ENCODE peak calls at places on chromosomes 11 and 22, in eight cellular contexts. One of them, this sample, is unnamed.

GRCh38 chr11:19419813-19420212 is 179.1 kb upstream of the E2F8 start:
- DNase-seq in GM12878: no peak
- DNase-seq in A549: no peak
- DNase-seq in GM23338: no peak
- DNase-seq in SK-N-SH: no peak
- DNase-seq in HL-60: no peak
- DNase-seq in HepG2: no peak
- DNase-seq in HCT116: no peak
- DNase-seq in this sample: no peak

GRCh38 chr22:46081831-46082210 is 68.5 kb upstream of the PPARA start:
- DNase-seq in GM12878: no peak
- DNase-seq in A549: no peak
- DNase-seq in GM23338: no peak
- DNase-seq in SK-N-SH: no peak
- DNase-seq in HL-60: no peak
- DNase-seq in HepG2: no peak
- DNase-seq in HCT116: no peak
- DNase-seq in this sample: no peak

GRCh38 chr11:111574373-111575230 is 27.6 kb upstream of the SIK2 start:
- DNase-seq in GM12878: no peak
- DNase-seq in A549: no peak
- DNase-seq in GM23338: no peak
- DNase-seq in SK-N-SH: no peak
- DNase-seq in HL-60: no peak
- DNase-seq in HepG2: no peak
- DNase-seq in HCT116: no peak
- DNase-seq in this sample: no peak

GRCh38 chr22:26333088-26333800 is 95.8 kb upstream of the ASPHD2 start:
- DNase-seq in GM12878: no peak
- DNase-seq in A549: no peak
- DNase-seq in GM23338: no peak
- DNase-seq in SK-N-SH: no peak
- DNase-seq in HL-60: no peak
- DNase-seq in HepG2: no peak
- DNase-seq in HCT116: no peak
- DNase-seq in this sample: no peak

GRCh38 chr11:114049050-114049449 is 10.5 kb upstream of the ZBTB16 start:
- DNase-seq in GM12878: no peak
- DNase-seq in A549: no peak
- DNase-seq in GM23338: peak
- DNase-seq in SK-N-SH: no peak
- DNase-seq in HL-60: no peak
- DNase-seq in HepG2: no peak
- DNase-seq in HCT116: no peak
- DNase-seq in this sample: no peak

GRCh38 chr22:18078329-18079041 is 695 bp downstream of the PEX26 start:
- DNase-seq in GM12878: no peak
- DNase-seq in A549: peak
- DNase-seq in GM23338: peak
- DNase-seq in SK-N-SH: peak
- DNase-seq in HL-60: peak
- DNase-seq in HepG2: peak
- DNase-seq in HCT116: no peak
- DNase-seq in this sample: no peak

GRCh38 chr11:50246699-50247098 is 214.0 kb downstream of the OR4C45 start:
- DNase-seq in GM12878: no peak
- DNase-seq in A549: no peak
- DNase-seq in GM23338: no peak
- DNase-seq in SK-N-SH: no peak
- DNase-seq in HL-60: no peak
- DNase-seq in HepG2: no peak
- DNase-seq in HCT116: no peak
- DNase-seq in this sample: no peak

GRCh38 chr11:121895919-121896318 is 220.1 kb downstream of the BLID start:
- DNase-seq in GM12878: no peak
- DNase-seq in A549: no peak
- DNase-seq in GM23338: no peak
- DNase-seq in SK-N-SH: no peak
- DNase-seq in HL-60: no peak
- DNase-seq in HepG2: no peak
- DNase-seq in HCT116: no peak
- DNase-seq in this sample: no peak

GRCh38 chr11:1341928-1342524 is 32.6 kb upstream of the TOLLIP start:
- DNase-seq in GM12878: no peak
- DNase-seq in A549: peak
- DNase-seq in GM23338: no peak
- DNase-seq in SK-N-SH: no peak
- DNase-seq in HL-60: no peak
- DNase-seq in HepG2: no peak
- DNase-seq in HCT116: no peak
- DNase-seq in this sample: no peak

GRCh38 chr22:49882519-49883293 is 29.1 kb downstream of the ZBED4 start:
- DNase-seq in GM12878: no peak
- DNase-seq in A549: no peak
- DNase-seq in GM23338: no peak
- DNase-seq in SK-N-SH: no peak
- DNase-seq in HL-60: no peak
- DNase-seq in HepG2: no peak
- DNase-seq in HCT116: no peak
- DNase-seq in this sample: no peak

GRCh38 chr11:119254239-119254638 is 48.1 kb downstream of the CBL start:
- DNase-seq in GM12878: no peak
- DNase-seq in A549: no peak
- DNase-seq in GM23338: no peak
- DNase-seq in SK-N-SH: no peak
- DNase-seq in HL-60: no peak
- DNase-seq in HepG2: no peak
- DNase-seq in HCT116: no peak
- DNase-seq in this sample: no peak

GRCh38 chr11:22337571-22338464 is at the start of gene SLC17A6:
- DNase-seq in GM12878: no peak
- DNase-seq in A549: no peak
- DNase-seq in GM23338: peak
- DNase-seq in SK-N-SH: no peak
- DNase-seq in HL-60: peak
- DNase-seq in HepG2: peak
- DNase-seq in HCT116: no peak
- DNase-seq in this sample: no peak

GRCh38 chr22:23142546-23143105 is 836 bp upstream of the RSPH14 start:
- DNase-seq in GM12878: no peak
- DNase-seq in A549: no peak
- DNase-seq in GM23338: no peak
- DNase-seq in SK-N-SH: no peak
- DNase-seq in HL-60: no peak
- DNase-seq in HepG2: no peak
- DNase-seq in HCT116: no peak
- DNase-seq in this sample: no peak

GRCh38 chr11:30422389-30422788 is 99.5 kb downstream of the ARL14EP start:
- DNase-seq in GM12878: no peak
- DNase-seq in A549: no peak
- DNase-seq in GM23338: no peak
- DNase-seq in SK-N-SH: no peak
- DNase-seq in HL-60: no peak
- DNase-seq in HepG2: no peak
- DNase-seq in HCT116: no peak
- DNase-seq in this sample: no peak

GRCh38 chr11:38411149-38411548 is 1813.1 kb upstream of the RAG2 start:
- DNase-seq in GM12878: no peak
- DNase-seq in A549: no peak
- DNase-seq in GM23338: peak
- DNase-seq in SK-N-SH: no peak
- DNase-seq in HL-60: no peak
- DNase-seq in HepG2: no peak
- DNase-seq in HCT116: no peak
- DNase-seq in this sample: no peak

GRCh38 chr22:27336151-27337090 is 465.1 kb downstream of the MN1 start:
- DNase-seq in GM12878: no peak
- DNase-seq in A549: no peak
- DNase-seq in GM23338: no peak
- DNase-seq in SK-N-SH: no peak
- DNase-seq in HL-60: no peak
- DNase-seq in HepG2: no peak
- DNase-seq in HCT116: no peak
- DNase-seq in this sample: no peak

GRCh38 chr11:121581607-121582006 is 128.8 kb upstream of the SORL1-AS1 start:
- DNase-seq in GM12878: no peak
- DNase-seq in A549: no peak
- DNase-seq in GM23338: no peak
- DNase-seq in SK-N-SH: no peak
- DNase-seq in HL-60: no peak
- DNase-seq in HepG2: no peak
- DNase-seq in HCT116: no peak
- DNase-seq in this sample: no peak

GRCh38 chr11:45022294-45023064 is 71.8 kb upstream of the TP53I11 start:
- DNase-seq in GM12878: no peak
- DNase-seq in A549: no peak
- DNase-seq in GM23338: peak
- DNase-seq in SK-N-SH: no peak
- DNase-seq in HL-60: no peak
- DNase-seq in HepG2: no peak
- DNase-seq in HCT116: no peak
- DNase-seq in this sample: no peak
- TF ChIP-seq REST in GM12878: no peak
- TF ChIP-seq REST in A549: no peak
- TF ChIP-seq REST in GM23338: no peak
- TF ChIP-seq REST in SK-N-SH: no peak
- TF ChIP-seq REST in HL-60: no peak
- TF ChIP-seq REST in HepG2: no peak
- TF ChIP-seq REST in HCT116: no peak
- TF ChIP-seq REST in this sample: no peak

GRCh38 chr11:128473631-128474030 is 113.7 kb downstream of the ETS1 start:
- DNase-seq in GM12878: peak
- DNase-seq in A549: no peak
- DNase-seq in GM23338: no peak
- DNase-seq in SK-N-SH: no peak
- DNase-seq in HL-60: no peak
- DNase-seq in HepG2: no peak
- DNase-seq in HCT116: no peak
- DNase-seq in this sample: no peak

GRCh38 chr11:128470081-128470480 is 117.3 kb downstream of the ETS1 start:
- DNase-seq in GM12878: no peak
- DNase-seq in A549: no peak
- DNase-seq in GM23338: no peak
- DNase-seq in SK-N-SH: no peak
- DNase-seq in HL-60: no peak
- DNase-seq in HepG2: no peak
- DNase-seq in HCT116: no peak
- DNase-seq in this sample: no peak

GRCh38 chr11:128471138-128471661 is 116.2 kb downstream of the ETS1 start:
- DNase-seq in GM12878: peak
- DNase-seq in A549: no peak
- DNase-seq in GM23338: no peak
- DNase-seq in SK-N-SH: no peak
- DNase-seq in HL-60: no peak
- DNase-seq in HepG2: no peak
- DNase-seq in HCT116: no peak
- DNase-seq in this sample: no peak

GRCh38 chr11:128474036-128474874 is 113.1 kb downstream of the ETS1 start:
- DNase-seq in GM12878: no peak
- DNase-seq in A549: no peak
- DNase-seq in GM23338: no peak
- DNase-seq in SK-N-SH: no peak
- DNase-seq in HL-60: no peak
- DNase-seq in HepG2: no peak
- DNase-seq in HCT116: no peak
- DNase-seq in this sample: no peak

DNA sequence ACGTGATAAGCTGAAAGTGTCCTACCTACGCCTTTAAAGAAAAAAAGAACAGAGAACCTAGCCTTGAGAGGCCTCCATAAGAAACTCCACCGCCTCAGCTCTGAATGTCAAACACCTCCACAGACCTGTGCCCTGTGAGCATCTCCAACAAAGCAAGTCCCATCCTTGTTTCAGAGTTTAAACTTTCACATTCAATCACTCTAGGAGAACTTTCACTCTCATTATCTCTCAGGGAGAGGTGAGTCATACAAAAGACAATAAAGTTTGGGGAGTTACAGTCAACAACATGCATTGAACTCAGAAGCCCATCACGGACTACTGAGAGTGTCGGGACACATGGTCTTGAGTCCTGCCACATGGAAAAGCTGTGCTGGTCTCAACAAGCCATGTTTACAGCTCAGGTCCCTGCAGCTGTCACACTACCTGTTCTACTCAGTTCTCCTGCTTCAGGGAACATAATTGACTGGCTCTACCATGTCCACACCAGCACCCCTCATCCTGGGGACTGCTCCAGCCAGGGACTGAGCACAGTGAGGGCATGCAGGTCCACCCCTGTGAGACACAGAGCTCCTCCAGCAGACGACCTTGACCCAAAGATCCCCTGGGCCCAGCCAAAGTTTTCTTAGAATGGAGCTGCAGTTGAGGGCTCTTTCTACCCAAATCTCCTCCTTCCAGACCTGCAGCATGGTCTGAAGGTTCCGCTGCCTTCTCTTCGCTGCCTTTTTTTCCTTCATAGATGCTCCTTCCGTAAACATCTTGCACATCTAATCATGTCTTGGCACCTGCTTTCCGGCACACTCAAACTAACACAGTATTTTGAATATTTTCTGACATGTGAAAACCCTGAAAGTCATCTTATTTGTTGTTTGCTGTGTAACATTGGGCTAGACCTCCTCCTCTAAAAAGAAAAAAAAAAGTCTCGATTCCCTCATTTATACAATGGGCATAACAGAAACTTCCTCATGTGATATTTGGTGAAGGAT is 114.9 kb downstream of the ETS1 start:
- DNase-seq in GM12878: peak
- DNase-seq in A549: no peak
- DNase-seq in GM23338: no peak
- DNase-seq in SK-N-SH: no peak
- DNase-seq in HL-60: no peak
- DNase-seq in HepG2: peak
- DNase-seq in HCT116: no peak
- DNase-seq in this sample: no peak
- H3K27ac ChIP-seq in GM12878: peak
- H3K27ac ChIP-seq in A549: no peak
- H3K27ac ChIP-seq in GM23338: no peak
- H3K27ac ChIP-seq in SK-N-SH: no peak
- H3K27ac ChIP-seq in HL-60: no peak
- H3K27ac ChIP-seq in HepG2: no peak
- H3K27ac ChIP-seq in HCT116: no peak
- H3K27ac ChIP-seq in this sample: no peak

GRCh38 chr11:134132808-134133207 is 63.9 kb downstream of the JAM3 start:
- DNase-seq in GM12878: no peak
- DNase-seq in A549: no peak
- DNase-seq in GM23338: no peak
- DNase-seq in SK-N-SH: no peak
- DNase-seq in HL-60: no peak
- DNase-seq in HepG2: no peak
- DNase-seq in HCT116: no peak
- DNase-seq in this sample: no peak
- TF ChIP-seq REST in GM12878: no peak
- TF ChIP-seq REST in A549: no peak
- TF ChIP-seq REST in GM23338: no peak
- TF ChIP-seq REST in SK-N-SH: no peak
- TF ChIP-seq REST in HL-60: no peak
- TF ChIP-seq REST in HepG2: no peak
- TF ChIP-seq REST in HCT116: no peak
- TF ChIP-seq REST in this sample: no peak

DNA sequence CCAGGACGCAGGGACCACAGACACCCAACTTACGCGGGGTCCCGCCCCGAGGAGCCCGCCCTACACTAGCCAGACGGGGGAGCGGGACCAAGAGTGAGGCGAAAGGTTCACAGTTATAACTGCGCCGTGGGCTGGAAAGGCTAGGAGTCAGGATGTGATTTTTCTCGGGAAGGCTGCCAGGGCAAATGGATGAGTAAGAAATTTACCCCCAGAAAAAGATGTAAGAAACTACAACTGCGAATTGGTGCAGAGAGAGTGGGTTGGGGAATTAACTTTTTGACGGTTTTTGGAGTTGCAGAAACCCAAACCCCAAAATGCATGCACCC is 1.3 kb downstream of the TSPAN18 start:
- DNase-seq in GM12878: no peak
- DNase-seq in A549: no peak
- DNase-seq in GM23338: no peak
- DNase-seq in SK-N-SH: no peak
- DNase-seq in HL-60: no peak
- DNase-seq in HepG2: no peak
- DNase-seq in HCT116: no peak
- DNase-seq in this sample: no peak
- H3K27ac ChIP-seq in GM12878: no peak
- H3K27ac ChIP-seq in A549: peak
- H3K27ac ChIP-seq in GM23338: no peak
- H3K27ac ChIP-seq in SK-N-SH: peak
- H3K27ac ChIP-seq in HL-60: no peak
- H3K27ac ChIP-seq in HepG2: no peak
- H3K27ac ChIP-seq in HCT116: no peak
- H3K27ac ChIP-seq in this sample: no peak